ENCODE peak calls at places on chromosomes 2 and 18, in ten cellular contexts. D, Z, O, B, H, W, J, S, K and C are unnamed samples.

GRCh38 chr2:56713161-56713676 is 529.4 kb downstream of the CCDC85A start:
- DNase-seq in K (no peak), B (no peak), H (no peak), J (no peak), W (no peak), Z (no peak), S (no peak), D (peak), O (no peak), C (no peak)

GRCh38 chr18:48834421-48835011 is 116.2 kb downstream of the SMAD7 start:
- DNase-seq in W (peak), H (no peak), K (peak), S (peak), D (peak), J (peak), O (peak), B (peak), Z (peak), C (peak)

GRCh38 chr2:217654173-217654572 is 348.6 kb downstream of the TNS1 start:
- DNase-seq in O (no peak), H (no peak), S (no peak), B (no peak), D (no peak), K (no peak), W (no peak), Z (no peak), J (no peak), C (no peak)

GRCh38 chr2:46146866-46147502 is 150.2 kb upstream of the EPAS1 start:
- DNase-seq in S (no peak), K (no peak), B (no peak), J (no peak), H (no peak), Z (no peak), W (no peak), O (peak), D (no peak), C (no peak)

GRCh38 chr2:240921319-240922233 is 15.4 kb downstream of the CROCC2 start:
- DNase-seq in K (peak), W (peak), B (peak), H (no peak), S (peak), O (peak), D (peak), J (peak), Z (no peak), C (peak)

GRCh38 chr2:65411056-65411795 is 21.2 kb downstream of the SPRED2 start:
- DNase-seq in K (no peak), D (no peak), W (no peak), B (no peak), J (no peak), S (no peak), Z (no peak), H (no peak), O (no peak), C (no peak)

GRCh38 chr2:71948781-71949536 is 198.7 kb downstream of the CYP26B1 start:
- DNase-seq in H (no peak), Z (no peak), J (no peak), W (no peak), B (no peak), S (no peak), O (no peak), K (no peak), D (peak), C (no peak)

GRCh38 chr2:35651688-35652323 is 703.8 kb upstream of the CRIM1 start:
- DNase-seq in W (no peak), Z (no peak), B (no peak), S (no peak), J (no peak), H (no peak), K (no peak), O (no peak), D (no peak), C (no peak)

GRCh38 chr18:58609536-58609993 is 19.3 kb downstream of the ALPK2 start:
- DNase-seq in B (no peak), O (no peak), S (no peak), Z (no peak), D (no peak), W (no peak), J (no peak), H (no peak), K (no peak), C (no peak)

GRCh38 chr2:27010139-27010538 is 22.6 kb upstream of the TMEM214 start:
- DNase-seq in O (no peak), W (no peak), D (no peak), B (no peak), S (no peak), Z (no peak), J (no peak), K (no peak), H (no peak), C (no peak)

GRCh38 chr18:26771524-26771923 is 94.0 kb downstream of the AQP4 start:
- DNase-seq in Z (peak), W (no peak), S (no peak), J (no peak), D (no peak), O (no peak), B (no peak), H (no peak), K (no peak), C (no peak)
- TF ChIP-seq CTCF in Z (peak), W (no peak), S (no peak), J (no peak), D (peak), O (peak), B (peak), H (peak), K (peak), C (peak)

GRCh38 chr2:73175663-73176204 is 26.6 kb upstream of the NOTO start:
- DNase-seq in S (peak), B (peak), H (peak), J (peak), K (peak), W (no peak), Z (peak), D (peak), O (peak), C (no peak)

GRCh38 chr2:73174941-73175662 is 27.3 kb upstream of the NOTO start:
- DNase-seq in W (no peak), D (no peak), J (no peak), B (no peak), H (no peak), O (no peak), K (no peak), Z (no peak), S (no peak), C (no peak)

GRCh38 chr2:73176881-73177644 is 25.3 kb upstream of the NOTO start:
- DNase-seq in W (peak), D (peak), K (peak), H (peak), S (peak), Z (peak), O (peak), B (peak), J (peak), C (peak)

GRCh38 chr2:73176205-73176880 is 26.0 kb upstream of the NOTO start:
- DNase-seq in K (peak), W (no peak), Z (no peak), H (no peak), S (no peak), J (no peak), B (peak), O (no peak), D (no peak), C (no peak)

DNA sequence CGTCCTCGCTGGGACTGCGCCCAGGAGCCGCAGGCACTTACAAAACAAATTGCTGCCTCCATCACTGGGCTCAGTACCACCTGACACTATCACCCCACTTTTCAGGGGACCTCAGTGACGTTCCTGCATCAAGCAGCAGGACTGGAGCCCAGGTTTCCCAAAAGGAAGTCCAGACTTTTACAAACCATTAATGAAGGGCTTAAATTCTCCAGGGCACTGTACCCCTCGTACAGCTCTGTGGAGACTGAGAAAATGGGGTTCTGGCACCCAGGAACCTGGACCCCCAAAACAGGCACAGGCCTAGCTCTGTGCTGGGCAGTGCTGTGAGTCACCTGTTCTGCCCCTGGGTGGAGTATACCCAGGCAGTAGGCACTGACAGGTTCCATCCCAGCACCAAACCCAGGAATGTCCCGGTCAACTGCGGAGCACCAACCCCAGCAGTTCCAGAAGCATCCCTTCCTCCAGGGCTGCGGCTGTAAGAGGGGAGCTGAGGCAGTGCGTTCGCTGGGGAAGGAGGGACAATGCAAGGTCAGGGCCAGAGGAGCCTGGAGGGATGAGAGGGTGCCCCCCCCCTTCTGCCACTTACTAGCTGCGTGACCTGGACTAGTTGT is 24.6 kb upstream of the NOTO start:
- DNase-seq in K (no peak), B (no peak), D (no peak), Z (no peak), W (no peak), J (no peak), H (no peak), S (no peak), O (no peak), C (no peak)
- TF ChIP-seq CTCF in K (no peak), B (peak), D (no peak), Z (no peak), W (peak), J (no peak), H (no peak), S (peak), O (no peak), C (peak)

DNA sequence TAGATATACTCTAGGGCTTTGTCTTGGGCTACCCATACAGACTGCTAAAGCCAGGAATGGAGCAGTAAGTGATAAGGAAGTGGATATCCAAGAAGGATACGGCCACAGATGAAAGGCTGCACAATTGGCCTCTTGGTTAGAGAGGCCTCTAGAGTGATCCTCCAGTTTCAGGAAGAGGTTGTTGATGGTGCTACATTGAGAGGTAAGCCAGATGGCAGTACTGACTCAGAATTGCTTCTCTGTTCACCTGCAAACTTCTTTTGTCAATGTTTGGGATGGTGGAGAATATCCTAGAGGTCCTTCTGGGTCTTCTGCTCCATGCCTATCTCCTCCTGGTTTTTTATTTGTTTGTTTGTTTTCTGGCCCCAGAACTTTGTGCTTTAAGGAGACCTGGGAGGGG is 226.8 kb upstream of the LRRTM1 start:
- DNase-seq in W (no peak), J (no peak), Z (no peak), D (no peak), S (no peak), B (no peak), H (no peak), K (no peak), O (no peak), C (no peak)
- TF ChIP-seq CTCF in W (no peak), J (no peak), Z (no peak), D (no peak), S (no peak), B (no peak), H (no peak), K (no peak), O (no peak), C (no peak)

GRCh38 chr2:79717364-79718007 is 204.6 kb downstream of the CTNNA2 start:
- DNase-seq in Z (no peak), H (no peak), S (no peak), O (no peak), J (no peak), B (no peak), D (peak), K (no peak), W (peak), C (peak)
- TF ChIP-seq CTCF in Z (no peak), H (no peak), S (no peak), O (no peak), J (no peak), B (no peak), D (no peak), K (no peak), W (no peak), C (no peak)

GRCh38 chr2:44389895-44390294 is 28.1 kb downstream of the CAMKMT start:
- DNase-seq in Z (no peak), H (no peak), K (no peak), J (no peak), D (no peak), O (no peak), B (no peak), W (peak), S (no peak), C (no peak)
- TF ChIP-seq CTCF in Z (peak), H (peak), K (peak), J (no peak), D (peak), O (peak), B (no peak), W (peak), S (peak), C (peak)